ENCODE peak calls at places on chromosomes 5 and 9, in seven cellular contexts. One of them, this sample, is unnamed.

GRCh38 chr9:135148386-135148785 is 60.9 kb downstream of the OLFM1 start:
- DNase-seq in stomach: no peak
- DNase-seq in H9: no peak
- DNase-seq in mesothelial cell of epicardium: no peak
- DNase-seq in upper lobe of left lung: no peak
- DNase-seq in endodermal cell: no peak
- DNase-seq in Peyer's patch: no peak
- DNase-seq in this sample: no peak

GRCh38 chr9:15158019-15158418 is 149.0 kb downstream of the TTC39B start:
- DNase-seq in stomach: no peak
- DNase-seq in H9: no peak
- DNase-seq in mesothelial cell of epicardium: no peak
- DNase-seq in upper lobe of left lung: no peak
- DNase-seq in endodermal cell: no peak
- DNase-seq in Peyer's patch: no peak
- DNase-seq in this sample: no peak

GRCh38 chr9:113952651-113953050 is 76.5 kb downstream of the ZNF618 start:
- DNase-seq in stomach: no peak
- DNase-seq in H9: no peak
- DNase-seq in mesothelial cell of epicardium: no peak
- DNase-seq in upper lobe of left lung: no peak
- DNase-seq in endodermal cell: no peak
- DNase-seq in Peyer's patch: no peak
- DNase-seq in this sample: no peak

GRCh38 chr9:107612136-107612535 is 122.6 kb upstream of the KLF4 start:
- DNase-seq in stomach: peak; percentile 29
- DNase-seq in H9: no peak
- DNase-seq in mesothelial cell of epicardium: no peak
- DNase-seq in upper lobe of left lung: no peak
- DNase-seq in endodermal cell: no peak
- DNase-seq in Peyer's patch: peak; percentile 69
- DNase-seq in this sample: no peak

GRCh38 chr9:137156567-137157375 is 13.1 kb downstream of the LRRC26 start:
- DNase-seq in stomach: peak; percentile 46
- DNase-seq in H9: peak; percentile 75
- DNase-seq in mesothelial cell of epicardium: no peak
- DNase-seq in upper lobe of left lung: peak; percentile 89
- DNase-seq in endodermal cell: peak; percentile 82
- DNase-seq in Peyer's patch: no peak
- DNase-seq in this sample: no peak

GRCh38 chr9:93578844-93579243 is 2.5 kb downstream of the PHF2 start:
- DNase-seq in stomach: peak; percentile 10
- DNase-seq in H9: no peak
- DNase-seq in mesothelial cell of epicardium: peak; percentile 27
- DNase-seq in upper lobe of left lung: no peak
- DNase-seq in endodermal cell: peak; percentile 29
- DNase-seq in Peyer's patch: peak; percentile 31
- DNase-seq in this sample: no peak

GRCh38 chr9:137217276-137218211 is 4.5 kb downstream of the RNF208 start:
- DNase-seq in stomach: peak; percentile 95
- DNase-seq in H9: peak; percentile 89
- DNase-seq in mesothelial cell of epicardium: peak; percentile 70
- DNase-seq in upper lobe of left lung: peak; percentile 92
- DNase-seq in endodermal cell: peak; percentile 93
- DNase-seq in Peyer's patch: peak; percentile 92
- DNase-seq in this sample: no peak

GRCh38 chr5:178554311-178554710 is 35.9 kb downstream of the COL23A1 start:
- DNase-seq in stomach: no peak
- DNase-seq in H9: no peak
- DNase-seq in mesothelial cell of epicardium: no peak
- DNase-seq in upper lobe of left lung: no peak
- DNase-seq in endodermal cell: peak; percentile 32
- DNase-seq in Peyer's patch: no peak
- DNase-seq in this sample: no peak

GRCh38 chr9:131530930-131531832 is at the start of gene UCK1:
- DNase-seq in stomach: peak; percentile 80
- DNase-seq in H9: peak; percentile 90
- DNase-seq in mesothelial cell of epicardium: peak; percentile 78
- DNase-seq in upper lobe of left lung: peak; percentile 96
- DNase-seq in endodermal cell: peak; percentile 95
- DNase-seq in Peyer's patch: peak; percentile 85
- DNase-seq in this sample: no peak

GRCh38 chr9:126169736-126170135 is 156.9 kb upstream of the MVB12B start:
- DNase-seq in stomach: peak; percentile 2
- DNase-seq in H9: no peak
- DNase-seq in mesothelial cell of epicardium: no peak
- DNase-seq in upper lobe of left lung: no peak
- DNase-seq in endodermal cell: no peak
- DNase-seq in Peyer's patch: no peak
- DNase-seq in this sample: peak; percentile 21

GRCh38 chr9:125579030-125579932 is 127.7 kb downstream of the MAPKAP1 start:
- DNase-seq in stomach: no peak
- DNase-seq in H9: no peak
- DNase-seq in mesothelial cell of epicardium: no peak
- DNase-seq in upper lobe of left lung: no peak
- DNase-seq in endodermal cell: no peak
- DNase-seq in Peyer's patch: no peak
- DNase-seq in this sample: no peak

GRCh38 chr5:82748688-82749091 is 328.5 kb downstream of the TMEM167A start:
- DNase-seq in stomach: no peak
- DNase-seq in H9: no peak
- DNase-seq in mesothelial cell of epicardium: no peak
- DNase-seq in upper lobe of left lung: no peak
- DNase-seq in endodermal cell: no peak
- DNase-seq in Peyer's patch: no peak
- DNase-seq in this sample: no peak

GRCh38 chr5:22344000-22344399 is 509.1 kb downstream of the CDH12 start:
- DNase-seq in stomach: no peak
- DNase-seq in H9: no peak
- DNase-seq in mesothelial cell of epicardium: no peak
- DNase-seq in upper lobe of left lung: no peak
- DNase-seq in endodermal cell: no peak
- DNase-seq in Peyer's patch: no peak
- DNase-seq in this sample: no peak

GRCh38 chr9:74610523-74611061 is 113.5 kb downstream of the RORB start:
- DNase-seq in stomach: no peak
- DNase-seq in H9: no peak
- DNase-seq in mesothelial cell of epicardium: no peak
- DNase-seq in upper lobe of left lung: no peak
- DNase-seq in endodermal cell: no peak
- DNase-seq in Peyer's patch: no peak
- DNase-seq in this sample: no peak

GRCh38 chr9:79862921-79863890 is 291.4 kb downstream of the TLE4 start:
- DNase-seq in stomach: no peak
- DNase-seq in H9: no peak
- DNase-seq in mesothelial cell of epicardium: no peak
- DNase-seq in upper lobe of left lung: peak; percentile 59
- DNase-seq in endodermal cell: no peak
- DNase-seq in Peyer's patch: no peak
- DNase-seq in this sample: no peak
- TF ChIP-seq CTCF in stomach: no peak
- TF ChIP-seq CTCF in H9: no peak
- TF ChIP-seq CTCF in mesothelial cell of epicardium: no peak
- TF ChIP-seq CTCF in upper lobe of left lung: no peak
- TF ChIP-seq CTCF in endodermal cell: no peak
- TF ChIP-seq CTCF in Peyer's patch: no peak
- TF ChIP-seq CTCF in this sample: no peak

GRCh38 chr9:88233091-88233490 is 94.8 kb upstream of the SPATA31C2 start:
- DNase-seq in stomach: no peak
- DNase-seq in H9: peak; percentile 3
- DNase-seq in mesothelial cell of epicardium: no peak
- DNase-seq in upper lobe of left lung: no peak
- DNase-seq in endodermal cell: no peak
- DNase-seq in Peyer's patch: no peak
- DNase-seq in this sample: no peak
- TF ChIP-seq CTCF in stomach: no peak
- TF ChIP-seq CTCF in H9: no peak
- TF ChIP-seq CTCF in mesothelial cell of epicardium: no peak
- TF ChIP-seq CTCF in upper lobe of left lung: no peak
- TF ChIP-seq CTCF in endodermal cell: no peak
- TF ChIP-seq CTCF in Peyer's patch: no peak
- TF ChIP-seq CTCF in this sample: no peak

GRCh38 chr5:159440235-159440634 is 109.9 kb upstream of the IL12B start:
- DNase-seq in stomach: no peak
- DNase-seq in H9: peak; percentile 31
- DNase-seq in mesothelial cell of epicardium: no peak
- DNase-seq in upper lobe of left lung: no peak
- DNase-seq in endodermal cell: peak; percentile 46
- DNase-seq in Peyer's patch: no peak
- DNase-seq in this sample: no peak
- TF ChIP-seq CTCF in stomach: no peak
- TF ChIP-seq CTCF in H9: peak; percentile 19
- TF ChIP-seq CTCF in mesothelial cell of epicardium: no peak
- TF ChIP-seq CTCF in upper lobe of left lung: no peak
- TF ChIP-seq CTCF in endodermal cell: peak; percentile 51
- TF ChIP-seq CTCF in Peyer's patch: no peak
- TF ChIP-seq CTCF in this sample: no peak

GRCh38 chr9:12694013-12694412 is 828 bp downstream of the TYRP1 start:
- DNase-seq in stomach: no peak
- DNase-seq in H9: no peak
- DNase-seq in mesothelial cell of epicardium: no peak
- DNase-seq in upper lobe of left lung: no peak
- DNase-seq in endodermal cell: no peak
- DNase-seq in Peyer's patch: no peak
- DNase-seq in this sample: no peak

GRCh38 chr9:12693141-12693540 is at the start of gene TYRP1:
- DNase-seq in stomach: no peak
- DNase-seq in H9: no peak
- DNase-seq in mesothelial cell of epicardium: no peak
- DNase-seq in upper lobe of left lung: no peak
- DNase-seq in endodermal cell: no peak
- DNase-seq in Peyer's patch: no peak
- DNase-seq in this sample: no peak

GRCh38 chr9:12696931-12697622 is 3.9 kb downstream of the TYRP1 start:
- DNase-seq in stomach: no peak
- DNase-seq in H9: no peak
- DNase-seq in mesothelial cell of epicardium: no peak
- DNase-seq in upper lobe of left lung: no peak
- DNase-seq in endodermal cell: no peak
- DNase-seq in Peyer's patch: no peak
- DNase-seq in this sample: no peak

GRCh38 chr9:12697719-12698118 is 4.5 kb downstream of the TYRP1 start:
- DNase-seq in stomach: no peak
- DNase-seq in H9: no peak
- DNase-seq in mesothelial cell of epicardium: no peak
- DNase-seq in upper lobe of left lung: no peak
- DNase-seq in endodermal cell: no peak
- DNase-seq in Peyer's patch: no peak
- DNase-seq in this sample: no peak

GRCh38 chr9:12695474-12695873 is 2.3 kb downstream of the TYRP1 start:
- DNase-seq in stomach: no peak
- DNase-seq in H9: no peak
- DNase-seq in mesothelial cell of epicardium: no peak
- DNase-seq in upper lobe of left lung: no peak
- DNase-seq in endodermal cell: no peak
- DNase-seq in Peyer's patch: no peak
- DNase-seq in this sample: no peak
- TF ChIP-seq CTCF in stomach: no peak
- TF ChIP-seq CTCF in H9: no peak
- TF ChIP-seq CTCF in mesothelial cell of epicardium: no peak
- TF ChIP-seq CTCF in upper lobe of left lung: no peak
- TF ChIP-seq CTCF in endodermal cell: no peak
- TF ChIP-seq CTCF in Peyer's patch: no peak
- TF ChIP-seq CTCF in this sample: no peak

GRCh38 chr5:34626036-34626435 is 30.1 kb upstream of the RAI14 start:
- DNase-seq in stomach: no peak
- DNase-seq in H9: no peak
- DNase-seq in mesothelial cell of epicardium: no peak
- DNase-seq in upper lobe of left lung: no peak
- DNase-seq in endodermal cell: peak; percentile 18
- DNase-seq in Peyer's patch: no peak
- DNase-seq in this sample: no peak

GRCh38 chr5:34624711-34625110 is 31.4 kb upstream of the RAI14 start:
- DNase-seq in stomach: no peak
- DNase-seq in H9: no peak
- DNase-seq in mesothelial cell of epicardium: no peak
- DNase-seq in upper lobe of left lung: no peak
- DNase-seq in endodermal cell: peak; percentile 23
- DNase-seq in Peyer's patch: no peak
- DNase-seq in this sample: no peak

GRCh38 chr5:34627794-34628193 is 28.3 kb upstream of the RAI14 start:
- DNase-seq in stomach: no peak
- DNase-seq in H9: no peak
- DNase-seq in mesothelial cell of epicardium: no peak
- DNase-seq in upper lobe of left lung: no peak
- DNase-seq in endodermal cell: no peak
- DNase-seq in Peyer's patch: no peak
- DNase-seq in this sample: no peak

GRCh38 chr5:34626751-34627150 is 29.4 kb upstream of the RAI14 start:
- DNase-seq in stomach: no peak
- DNase-seq in H9: no peak
- DNase-seq in mesothelial cell of epicardium: no peak
- DNase-seq in upper lobe of left lung: no peak
- DNase-seq in endodermal cell: peak; percentile 7
- DNase-seq in Peyer's patch: no peak
- DNase-seq in this sample: no peak

DNA sequence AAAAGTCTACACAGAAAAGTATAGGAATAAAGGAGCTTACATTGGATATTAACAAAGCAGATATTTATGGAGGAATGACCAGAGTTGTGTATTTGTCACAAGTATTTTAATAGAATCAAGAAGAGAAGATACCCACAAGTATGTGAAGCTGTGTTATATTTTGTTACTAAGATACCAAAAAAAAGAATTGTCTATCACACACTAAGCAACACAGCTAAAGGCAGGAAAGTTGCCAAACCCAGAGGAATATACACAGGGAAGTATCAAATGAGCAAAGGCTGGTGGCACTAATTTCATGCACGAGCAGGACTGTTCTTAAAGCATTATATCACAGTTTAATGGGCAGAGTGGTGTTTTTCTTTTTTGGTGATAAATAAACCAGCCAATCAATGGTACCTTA is 30.9 kb upstream of the RAI14 start:
- DNase-seq in stomach: no peak
- DNase-seq in H9: no peak
- DNase-seq in mesothelial cell of epicardium: no peak
- DNase-seq in upper lobe of left lung: no peak
- DNase-seq in endodermal cell: no peak
- DNase-seq in Peyer's patch: no peak
- DNase-seq in this sample: no peak
- TF ChIP-seq CTCF in stomach: no peak
- TF ChIP-seq CTCF in H9: no peak
- TF ChIP-seq CTCF in mesothelial cell of epicardium: no peak
- TF ChIP-seq CTCF in upper lobe of left lung: no peak
- TF ChIP-seq CTCF in endodermal cell: no peak
- TF ChIP-seq CTCF in Peyer's patch: no peak
- TF ChIP-seq CTCF in this sample: no peak

This sample was measured in chondrocyte.